ENCODE peak calls at places on chromosome 14, in four cellular contexts. O is naive thymus-derived CD8-positive, alpha-beta T cell; N is activated CD4-positive, CD25-positive, alpha-beta regulatory T cell; R is epithelial cell of proximal tubule. F is an unnamed sample.

GRCh38 chr14:77265561-77266335 is 5.3 kb downstream of the NGB start:
- DNase-seq in O (no peak), N (no peak), R (no peak), F (no peak)

GRCh38 chr14:50795909-50796308 is 35.1 kb downstream of the NIN start:
- DNase-seq in O (no peak), N (no peak), R (no peak), F (no peak)

GRCh38 chr14:52325126-52325525 is 11.0 kb downstream of the PTGER2 start:
- DNase-seq in N (no peak), R (peak; percentile 92), O (no peak), F (peak; percentile 82)

GRCh38 chr14:103508521-103508920 is 14.1 kb downstream of the CKB start:
- DNase-seq in N (no peak), R (no peak), O (no peak), F (no peak)

GRCh38 chr14:64800000-64800399 is 79.7 kb downstream of the SPTB start:
- DNase-seq in R (no peak), O (no peak), N (no peak), F (no peak)

GRCh38 chr14:37623552-37623951 is 28.1 kb downstream of the TTC6 start:
- DNase-seq in R (peak; percentile 61), O (no peak), N (no peak), F (peak; percentile 39)

GRCh38 chr14:105187935-105188524 is 6.9 kb upstream of the NUDT14 start:
- DNase-seq in O (no peak), N (no peak), R (no peak), F (no peak)

GRCh38 chr14:104827173-104828055 is 26.5 kb downstream of the ZBTB42 start:
- DNase-seq in N (no peak), R (no peak), O (peak; percentile 56), F (no peak)

GRCh38 chr14:94421316-94421715 is 31.3 kb downstream of the SERPINA11 start:
- DNase-seq in R (no peak), N (no peak), O (no peak), F (no peak)

GRCh38 chr14:92531151-92531873 is 17.7 kb downstream of the RIN3 start:
- DNase-seq in R (no peak), O (peak; percentile 87), N (no peak), F (no peak)

GRCh38 chr14:90332271-90332584 is 487 bp upstream of the NRDE2 start:
- DNase-seq in O (no peak), N (no peak), R (no peak), F (no peak)

GRCh38 chr14:21985081-21985480 is 311.5 kb upstream of the OR4E1 start:
- DNase-seq in O (no peak), N (no peak), R (no peak), F (no peak)

GRCh38 chr14:94129758-94130414 is 482 bp upstream of the IFI27L2 start:
- DNase-seq in R (no peak), N (no peak), O (no peak), F (no peak)

GRCh38 chr14:104186575-104186974 is 48.2 kb downstream of the KIF26A start:
- DNase-seq in N (no peak), O (no peak), R (no peak), F (no peak)

F was measured in kidney epithelial cell.